ENCODE peak calls at places on chromosomes 12 and 14, in eight cellular contexts. Q is SK-N-SH; Z is memory B cell; W is NCI-H2081; T is GM04504; C is heart right ventricle; M is NAMALWA; S is activated T-cell treated with anti-CD3 and anti-CD28 coated beads, Interleukin-2, amount 50 U/mL, for 1 hour. H is an unnamed sample.

GRCh38 chr14:64705406-64706118 is 1.3 kb downstream of the PLEKHG3 start:
- DNase-seq in Q (peak; percentile 46), Z (no peak), W (peak; percentile 53), T (no peak), C (no peak), M (no peak), S (no peak), H (peak; percentile 86)

GRCh38 chr14:22994762-22995275 is 12.5 kb upstream of the AJUBA start:
- DNase-seq in Q (peak; percentile 77), Z (no peak), W (no peak), T (no peak), C (peak; percentile 38), M (peak; percentile 68), S (peak; percentile 36), H (peak; percentile 73)

GRCh38 chr12:31261744-31262143 is 64.2 kb downstream of the SINHCAF start:
- DNase-seq in Q (no peak), Z (no peak), W (no peak), T (no peak), C (no peak), M (no peak), S (no peak), H (no peak)

GRCh38 chr14:29705801-29706200 is 221.8 kb downstream of the PRKD1 start:
- DNase-seq in Q (no peak), Z (no peak), W (no peak), T (no peak), C (no peak), M (no peak), S (no peak), H (no peak)

GRCh38 chr14:99201351-99202073 is 70.5 kb downstream of the BCL11B start:
- DNase-seq in Q (no peak), Z (no peak), W (no peak), T (no peak), C (no peak), M (peak; percentile 15), S (no peak), H (no peak)

GRCh38 chr14:61472025-61472672 is 150.8 kb downstream of the PRKCH start:
- DNase-seq in Q (peak; percentile 75), Z (no peak), W (no peak), T (peak; percentile 95), C (peak; percentile 54), M (no peak), S (no peak), H (no peak)

GRCh38 chr12:13257356-13257875 is 60.9 kb downstream of the EMP1 start:
- DNase-seq in Q (no peak), Z (no peak), W (no peak), T (no peak), C (no peak), M (no peak), S (no peak), H (no peak)

GRCh38 chr14:76782115-76782884 is 21.0 kb downstream of the VASH1 start:
- DNase-seq in Q (no peak), Z (no peak), W (no peak), T (no peak), C (no peak), M (no peak), S (no peak), H (no peak)

GRCh38 chr14:68473794-68474193 is 319.1 kb downstream of the ZFP36L1 start:
- DNase-seq in Q (no peak), Z (no peak), W (no peak), T (no peak), C (no peak), M (peak; percentile 4), S (no peak), H (no peak)

GRCh38 chr12:56529656-56530055 is 8.0 kb downstream of the RBMS2 start:
- DNase-seq in Q (no peak), Z (no peak), W (no peak), T (no peak), C (no peak), M (no peak), S (no peak), H (no peak)

GRCh38 chr14:94640721-94641631 is 28.8 kb downstream of the SERPINA3 start:
- DNase-seq in Q (no peak), Z (no peak), W (no peak), T (no peak), C (no peak), M (no peak), S (no peak), H (no peak)

GRCh38 chr12:6688543-6688999 is 604 bp downstream of the ZNF384 start:
- DNase-seq in Q (peak; percentile 90), Z (peak; percentile 26), W (peak; percentile 51), T (no peak), C (peak; percentile 92), M (peak; percentile 82), S (no peak), H (peak; percentile 79)

GRCh38 chr12:105654606-105655005 is 324.1 kb downstream of the C12orf75 start:
- DNase-seq in Q (no peak), Z (no peak), W (no peak), T (no peak), C (no peak), M (no peak), S (no peak), H (no peak)

GRCh38 chr14:74945261-74945851 is 10.0 kb downstream of the PGF start:
- DNase-seq in Q (peak; percentile 84), Z (no peak), W (peak; percentile 10), T (no peak), C (no peak), M (peak; percentile 20), S (no peak), H (peak; percentile 59)

GRCh38 chr12:87491089-87491488 is 538.1 kb downstream of the C12orf50 start:
- DNase-seq in Q (no peak), Z (no peak), W (no peak), T (no peak), C (no peak), M (no peak), S (no peak), H (no peak)

GRCh38 chr14:90508536-90509254 is 111.9 kb downstream of the CALM1 start:
- DNase-seq in Q (no peak), Z (no peak), W (no peak), T (no peak), C (no peak), M (no peak), S (no peak), H (peak; percentile 40)

GRCh38 chr14:69288956-69289705 is 29.2 kb downstream of the GALNT16 start:
- DNase-seq in Q (no peak), Z (no peak), W (no peak), T (no peak), C (no peak), M (no peak), S (no peak), H (no peak)

GRCh38 chr12:28933176-28933575 is 215.9 kb upstream of the FAR2 start:
- DNase-seq in Q (no peak), Z (no peak), W (no peak), T (no peak), C (no peak), M (no peak), S (no peak), H (no peak)

GRCh38 chr12:106032141-106032925 is 106.4 kb downstream of the NUAK1 start:
- DNase-seq in Q (no peak), Z (no peak), W (no peak), T (no peak), C (no peak), M (no peak), S (no peak), H (no peak)

GRCh38 chr12:130967631-130968030 is 13.9 kb downstream of the ADGRD1 start:
- DNase-seq in Q (no peak), Z (no peak), W (no peak), T (no peak), C (no peak), M (no peak), S (no peak), H (no peak)

GRCh38 chr12:104370989-104371870 is 67.7 kb downstream of the EID3 start:
- DNase-seq in Q (no peak), Z (no peak), W (no peak), T (no peak), C (no peak), M (no peak), S (no peak), H (no peak)

GRCh38 chr14:92263681-92264080 is 59.3 kb upstream of the SLC24A4 start:
- DNase-seq in Q (no peak), Z (no peak), W (no peak), T (no peak), C (no peak), M (no peak), S (no peak), H (peak; percentile 15)